ENCODE peak calls at places on chromosomes 11 and 22, in six cellular contexts. U is GM12864; B is heart left ventricle; D is activated T-helper 1 cell treated with anti-CD3 and anti-CD28 coated beads, Interleukin-12 subunit alpha, Interleukin-12 subunit beta, Interleukin-2, Interleukin-4 antibody, amounts not matched to agents 30 ng/mL and 10 ng/mL and 1 ng/mL, durations not matched to agents 14 hours and 24 hours and 36 hours; O is adrenal gland; I is progenitor cell of endocrine pancreas. K is an unnamed sample.

GRCh38 chr22:43504666-43505261 is 93.0 kb downstream of the MPPED1 start:
- DNase-seq in U (no peak), B (no peak), D (no peak), O (no peak), I (no peak), K (no peak)

GRCh38 chr22:44739024-44739423 is 13.4 kb upstream of the ARHGAP8 start:
- DNase-seq in U (no peak), B (no peak), D (no peak), O (no peak), I (no peak), K (no peak)

GRCh38 chr11:6251120-6251733 is 8.4 kb upstream of the CCKBR start:
- DNase-seq in U (no peak), B (peak; percentile 59), D (peak; percentile 19), O (peak; percentile 84), I (peak; percentile 64), K (peak; percentile 58)

GRCh38 chr11:67632175-67632981 is 2.6 kb upstream of the NUDT8 start:
- DNase-seq in U (no peak), B (peak; percentile 55), D (no peak), O (no peak), I (no peak), K (no peak)

GRCh38 chr11:134576721-134577171 is 164.7 kb upstream of the B3GAT1 start:
- DNase-seq in U (no peak), B (no peak), D (no peak), O (no peak), I (no peak), K (no peak)

GRCh38 chr11:5604896-5605295 is 8.5 kb downstream of the TRIM6 start:
- DNase-seq in U (no peak), B (no peak), D (no peak), O (no peak), I (no peak), K (no peak)

GRCh38 chr22:19663286-19663815 is 51.0 kb upstream of the SEPTIN5 start:
- DNase-seq in U (no peak), B (peak; percentile 70), D (no peak), O (peak; percentile 80), I (no peak), K (no peak)

GRCh38 chr11:117933930-117934329 is 4.7 kb upstream of the TMPRSS13 start:
- DNase-seq in U (no peak), B (no peak), D (no peak), O (no peak), I (no peak), K (no peak)

GRCh38 chr11:78684377-78684776 is 109.7 kb upstream of the NARS2 start:
- DNase-seq in U (no peak), B (no peak), D (no peak), O (no peak), I (no peak), K (no peak)

GRCh38 chr11:75265851-75266531 is 25.4 kb downstream of the TPBGL start:
- DNase-seq in U (no peak), B (peak; percentile 51), D (no peak), O (no peak), I (no peak), K (no peak)

GRCh38 chr11:66068923-66069714 is 953 bp upstream of the PACS1 start:
- DNase-seq in U (peak; percentile 59), B (peak; percentile 70), D (no peak), O (peak; percentile 69), I (no peak), K (peak; percentile 38)

GRCh38 chr11:62710001-62710345 is 2.5 kb downstream of the GNG3 start:
- DNase-seq in U (no peak), B (no peak), D (peak; percentile 21), O (no peak), I (no peak), K (no peak)

GRCh38 chr11:79437274-79437980 is 3.4 kb downstream of the TENM4 start:
- DNase-seq in U (no peak), B (peak; percentile 71), D (no peak), O (peak; percentile 73), I (peak; percentile 63), K (no peak)

GRCh38 chr11:76172583-76172982 is 33.7 kb downstream of the WNT11 start:
- DNase-seq in U (no peak), B (no peak), D (no peak), O (no peak), I (no peak), K (no peak)

GRCh38 chr11:73365352-73366264 is 10.6 kb upstream of the RELT start:
- DNase-seq in U (no peak), B (no peak), D (no peak), O (no peak), I (no peak), K (no peak)

GRCh38 chr11:19723572-19724342 is 11.1 kb downstream of the NAV2 start:
- DNase-seq in U (no peak), B (no peak), D (peak; percentile 18), O (peak; percentile 35), I (no peak), K (peak; percentile 9)